ENCODE peak calls at places on chromosomes 5 and 9, in eight cellular contexts. Z is Calu3; T is activated B cell treated with CpG ODN at 0.5 μM for 24 hours; E is activated CD4-positive, alpha-beta T cell treated with anti-CD3 and anti-CD28 coated beads, Interleukin-2, amount 10 ng/mL, durations not matched to agents 7 days and 5 days; V is small intestine; U is stromal cell of bone marrow; I is foreskin fibroblast; S is ELR. G is an unnamed sample.

GRCh38 chr9:19049872-19050636 is 827 bp downstream of the RRAGA start:
- DNase-seq in Z (no peak), T (no peak), E (peak), V (peak), U (peak), I (peak), S (peak), G (peak)

GRCh38 chr5:166119506-166119905 is 2171.9 kb upstream of the WWC1 start:
- DNase-seq in Z (no peak), T (no peak), E (no peak), V (no peak), U (no peak), I (no peak), S (no peak), G (no peak)

GRCh38 chr9:99607852-99608448 is 213.7 kb upstream of the NR4A3 start:
- DNase-seq in Z (no peak), T (no peak), E (no peak), V (no peak), U (no peak), I (no peak), S (peak), G (no peak)

GRCh38 chr9:87118594-87118993 is 171.3 kb upstream of the GAS1 start:
- DNase-seq in Z (no peak), T (no peak), E (no peak), V (no peak), U (no peak), I (no peak), S (no peak), G (no peak)

GRCh38 chr5:146079695-146080361 is 25.5 kb downstream of the PLAC8L1 start:
- DNase-seq in Z (no peak), T (no peak), E (peak), V (no peak), U (peak), I (no peak), S (peak), G (no peak)

GRCh38 chr5:318341-318897 is 3.1 kb upstream of the AHRR start:
- DNase-seq in Z (no peak), T (no peak), E (no peak), V (no peak), U (no peak), I (peak), S (peak), G (peak)

GRCh38 chr5:42360061-42360460 is 63.2 kb upstream of the GHR start:
- DNase-seq in Z (no peak), T (no peak), E (no peak), V (no peak), U (peak), I (peak), S (no peak), G (peak)

GRCh38 chr9:10045598-10045997 is 567.2 kb downstream of the PTPRD start:
- DNase-seq in Z (no peak), T (no peak), E (no peak), V (no peak), U (peak), I (no peak), S (no peak), G (peak)

GRCh38 chr5:154276932-154277331 is 86.4 kb downstream of the GALNT10 start:
- DNase-seq in Z (no peak), T (no peak), E (no peak), V (no peak), U (peak), I (peak), S (peak), G (peak)

G was measured in HFFc6.